ENCODE peak calls at places on chromosomes 3 and 15, in five cellular contexts. P is H1, L is K562, Z is SK-N-SH, N is GM12878. F is an unnamed sample.

GRCh38 chr15:99682455-99682854 is 50.8 kb downstream of the LYSMD4 start:
- DNase-seq in P (no peak), L (no peak), Z (no peak), N (no peak), F (no peak)

GRCh38 chr3:187738400-187739124 is 6.7 kb downstream of the BCL6 start:
- DNase-seq in P (peak), L (peak), Z (peak), N (no peak), F (peak)

GRCh38 chr3:69871256-69871655 is 128.3 kb upstream of the SAMMSON start:
- DNase-seq in P (no peak), L (no peak), Z (no peak), N (no peak), F (no peak)

GRCh38 chr3:3015472-3016089 is 94.6 kb downstream of the IL5RA start:
- DNase-seq in P (no peak), L (peak), Z (peak), N (no peak), F (peak)

GRCh38 chr3:9280477-9281219 is 31.2 kb upstream of the SRGAP3 start:
- DNase-seq in P (no peak), L (no peak), Z (peak), N (no peak), F (no peak)

GRCh38 chr3:102307442-102307841 is 127.4 kb upstream of the ZPLD1 start:
- DNase-seq in P (no peak), L (no peak), Z (no peak), N (no peak), F (no peak)

GRCh38 chr15:73751896-73752816 is 995 bp downstream of the INSYN1 start:
- DNase-seq in P (peak), L (no peak), Z (peak), N (no peak), F (no peak)

GRCh38 chr15:70098461-70099166 is 897 bp upstream of the TLE3 start:
- DNase-seq in P (peak), L (peak), Z (peak), N (no peak), F (no peak)

GRCh38 chr15:64905119-64905831 is 6.4 kb upstream of the ANKDD1A start:
- DNase-seq in P (peak), L (peak), Z (peak), N (no peak), F (no peak)

GRCh38 chr15:48442011-48442410 is 110.8 kb downstream of the DUT start:
- DNase-seq in P (no peak), L (no peak), Z (no peak), N (no peak), F (no peak)

GRCh38 chr15:77067691-77068367 is 3.1 kb downstream of the TSPAN3 start:
- DNase-seq in P (no peak), L (no peak), Z (no peak), N (no peak), F (no peak)

GRCh38 chr3:124352143-124352528 is 360.2 kb upstream of the ROPN1 start:
- DNase-seq in P (no peak), L (no peak), Z (no peak), N (no peak), F (no peak)

GRCh38 chr3:54817628-54818027 is 110.2 kb downstream of the LRTM1 start:
- DNase-seq in P (no peak), L (no peak), Z (no peak), N (no peak), F (no peak)

GRCh38 chr3:181210275-181210674 is 220.7 kb upstream of the DNAJC19 start:
- DNase-seq in P (no peak), L (peak), Z (peak), N (no peak), F (peak)

GRCh38 chr3:141057951-141058800 is 7.0 kb downstream of the SPSB4 start:
- DNase-seq in P (peak), L (no peak), Z (peak), N (no peak), F (no peak)

GRCh38 chr3:141055136-141055535 is 4.0 kb downstream of the SPSB4 start:
- DNase-seq in P (no peak), L (no peak), Z (no peak), N (no peak), F (no peak)

GRCh38 chr3:141056716-141057115 is 5.6 kb downstream of the SPSB4 start:
- DNase-seq in P (no peak), L (no peak), Z (no peak), N (no peak), F (no peak)

GRCh38 chr3:141057436-141057835 is 6.3 kb downstream of the SPSB4 start:
- DNase-seq in P (no peak), L (no peak), Z (no peak), N (no peak), F (no peak)

DNA sequence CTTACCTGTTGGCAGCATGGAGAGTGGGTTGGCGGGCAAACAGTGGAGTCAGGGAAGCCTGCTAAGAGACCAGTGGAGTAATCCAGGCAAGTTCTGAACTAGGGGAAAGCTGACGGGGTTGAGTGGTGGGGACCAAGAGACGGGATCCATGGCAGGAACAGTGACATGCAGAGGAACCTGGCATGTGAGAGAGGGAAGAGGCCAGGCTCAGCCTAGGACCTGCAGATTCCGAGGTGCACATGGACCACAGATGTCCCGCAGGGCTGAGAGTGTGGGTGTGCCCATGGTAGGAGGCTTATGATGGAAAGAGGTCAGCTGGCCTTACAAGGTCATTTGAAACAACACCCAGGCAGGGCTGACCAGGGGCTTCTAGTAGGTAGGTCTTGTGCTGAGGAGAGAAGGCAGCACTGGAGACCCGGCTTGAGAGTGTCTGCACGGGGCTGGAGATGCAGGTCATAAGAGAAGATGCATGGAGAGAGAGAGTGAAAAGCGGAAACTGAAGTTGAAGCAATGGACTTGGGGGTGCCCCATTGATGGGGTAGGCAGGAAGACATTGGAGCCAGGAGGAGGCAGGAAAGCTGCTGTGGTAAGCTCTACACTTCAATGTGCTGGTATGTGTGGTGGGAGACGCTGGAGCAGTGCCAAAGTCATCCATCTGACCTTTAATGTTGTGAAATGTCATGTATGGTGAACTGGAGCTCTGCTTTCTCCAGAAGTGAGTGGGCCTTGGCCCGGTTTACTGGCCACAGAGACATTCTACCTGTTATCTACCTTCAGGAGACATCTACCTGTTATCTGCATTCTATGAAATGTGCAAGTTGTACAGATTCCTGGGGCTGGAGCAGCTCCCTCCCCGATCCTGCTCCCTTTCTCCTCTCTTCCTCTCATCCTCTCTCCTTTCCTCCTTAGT is 4.6 kb downstream of the SPSB4 start:
- DNase-seq in P (no peak), L (no peak), Z (no peak), N (no peak), F (no peak)
- TF ChIP-seq JUND in P (no peak), L (no peak), Z (no peak), N (no peak), F (no peak)

DNA sequence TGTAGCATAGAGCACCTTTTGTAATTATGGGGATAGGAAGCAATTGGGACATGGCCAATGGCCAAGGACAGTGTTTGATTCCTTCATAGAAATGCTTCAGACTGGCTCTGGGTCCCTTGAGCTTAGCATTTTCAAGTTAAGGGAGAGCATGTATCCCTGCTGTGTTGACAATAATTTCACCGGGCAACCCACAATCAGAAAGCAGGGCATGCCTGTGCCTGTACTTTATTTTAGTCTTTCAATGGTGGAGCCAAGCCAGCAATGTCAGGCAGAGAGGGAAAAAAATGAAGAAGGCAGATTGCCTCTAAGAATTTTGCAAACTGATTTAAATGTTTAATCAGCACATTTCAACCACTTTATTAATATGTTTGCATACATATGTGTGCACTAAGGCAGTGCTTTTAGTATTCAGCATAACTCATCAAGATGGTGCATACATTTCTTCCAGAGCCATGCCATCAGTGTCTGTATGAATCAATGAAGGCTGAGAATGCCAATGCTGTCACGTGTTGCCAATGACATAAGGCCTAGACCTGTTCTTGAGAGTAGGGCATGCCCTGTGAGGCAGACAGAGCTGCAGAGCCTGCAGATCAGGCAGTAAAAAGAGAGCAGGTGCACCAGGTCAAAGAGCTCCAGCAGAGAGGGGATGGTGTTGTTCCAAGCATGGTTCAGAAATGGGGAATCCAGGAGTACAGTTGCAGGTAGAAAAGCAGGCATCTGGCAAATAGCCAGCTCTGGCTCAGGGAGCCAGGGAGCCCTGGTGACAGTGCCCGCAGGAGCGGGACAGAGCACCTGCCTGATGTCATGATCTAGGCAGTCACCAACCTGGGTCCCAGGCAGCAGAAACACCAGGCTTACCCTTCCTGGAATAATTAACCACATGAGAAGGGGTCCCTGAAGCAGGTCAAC is 508.5 kb downstream of the GABRG3 start:
- DNase-seq in P (no peak), L (no peak), Z (no peak), N (no peak), F (peak)
- TF ChIP-seq JUND in P (no peak), L (no peak), Z (no peak), N (no peak), F (no peak)

GRCh38 chr3:121834079-121834730 is 655 bp downstream of the IQCB1 start:
- DNase-seq in P (no peak), L (peak), Z (no peak), N (no peak), F (peak)
- TF ChIP-seq JUND in P (no peak), L (no peak), Z (no peak), N (no peak), F (no peak)

GRCh38 chr15:94002026-94002425 is 229.3 kb upstream of the MCTP2 start:
- DNase-seq in P (no peak), L (no peak), Z (no peak), N (no peak), F (no peak)

GRCh38 chr15:94001113-94001919 is 230.0 kb upstream of the MCTP2 start:
- DNase-seq in P (no peak), L (no peak), Z (no peak), N (no peak), F (no peak)

GRCh38 chr15:94000603-94001002 is 230.8 kb upstream of the MCTP2 start:
- DNase-seq in P (no peak), L (no peak), Z (no peak), N (no peak), F (no peak)

GRCh38 chr15:93997071-93997658 is 234.2 kb upstream of the MCTP2 start:
- DNase-seq in P (no peak), L (no peak), Z (peak), N (no peak), F (peak)
- TF ChIP-seq JUND in P (no peak), L (no peak), Z (no peak), N (no peak), F (no peak)

DNA sequence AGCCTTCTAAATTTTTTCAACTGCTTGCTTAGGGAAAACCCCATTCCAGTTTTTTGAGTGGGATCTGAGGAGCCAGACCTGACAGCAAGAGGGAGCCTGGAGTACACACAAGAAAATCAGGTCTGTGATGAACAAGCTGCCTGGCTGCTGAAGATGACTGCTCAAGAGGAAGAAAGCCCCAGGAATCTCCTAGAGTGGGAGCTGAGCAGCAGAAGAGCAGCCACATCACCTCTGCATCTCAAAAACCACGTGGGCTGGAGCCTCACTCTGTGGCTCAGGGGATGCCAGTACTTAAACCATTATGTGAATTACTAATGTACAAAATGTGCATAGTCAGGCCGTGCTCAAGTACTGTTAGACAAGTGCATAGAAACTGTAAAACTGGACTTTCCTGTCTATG is 52.4 kb downstream of the SLC9A9 start:
- DNase-seq in P (no peak), L (no peak), Z (no peak), N (no peak), F (peak)
- TF ChIP-seq JUND in P (no peak), L (no peak), Z (no peak), N (no peak), F (no peak)

DNA sequence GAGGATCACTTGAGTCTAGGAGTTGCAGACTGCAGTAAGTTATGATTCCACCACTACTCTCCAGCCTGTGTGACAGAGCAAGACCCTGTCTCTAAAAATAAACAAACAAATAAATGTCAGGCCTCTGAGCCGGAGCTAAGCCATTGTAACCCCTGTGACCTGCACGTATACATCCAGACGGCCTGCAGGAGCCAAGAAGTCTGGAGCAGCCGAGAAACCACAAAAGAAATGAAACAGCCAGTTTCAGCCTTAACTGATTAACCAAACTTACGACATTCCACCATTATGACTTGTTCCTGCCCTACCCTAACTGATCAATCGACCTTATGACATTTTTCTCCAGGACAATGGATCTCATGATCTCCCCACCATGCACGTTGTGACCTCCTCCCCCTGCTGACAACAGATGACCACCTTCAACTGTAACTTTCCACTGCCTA is 32.5 kb upstream of the ZKSCAN7 start:
- DNase-seq in P (no peak), L (peak), Z (no peak), N (no peak), F (no peak)
- TF ChIP-seq JUND in P (no peak), L (no peak), Z (no peak), N (no peak), F (no peak)

GRCh38 chr3:110384601-110385000 is 687.0 kb upstream of the NECTIN3 start:
- DNase-seq in P (no peak), L (no peak), Z (no peak), N (no peak), F (no peak)
- TF ChIP-seq JUND in P (no peak), L (no peak), Z (no peak), N (no peak), F (no peak)

DNA sequence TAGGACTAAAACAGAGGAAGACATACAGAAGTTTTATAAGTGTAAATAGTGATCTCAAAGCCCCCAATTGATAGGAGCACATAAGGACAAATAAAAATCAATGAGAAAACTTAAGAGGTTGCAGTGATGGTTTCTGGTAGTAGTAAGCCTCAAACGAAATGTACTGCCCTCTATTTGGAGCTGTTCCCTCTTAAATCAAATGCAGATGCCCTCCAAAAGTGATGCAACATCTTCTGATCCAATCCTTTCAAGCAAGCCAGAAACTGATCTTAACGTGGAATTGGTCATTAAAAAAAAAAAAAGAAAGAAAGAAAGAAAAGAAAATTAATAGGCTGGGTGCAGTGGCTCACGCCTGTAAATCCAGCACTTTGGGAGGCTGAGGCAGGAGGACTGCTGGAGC is 259.3 kb downstream of the ZBTB20 start:
- DNase-seq in P (no peak), L (no peak), Z (no peak), N (no peak), F (no peak)
- TF ChIP-seq JUND in P (no peak), L (no peak), Z (no peak), N (no peak), F (no peak)